ENCODE peak calls at places on chromosome 6, in five cellular contexts. One of them, this sample, is unnamed.

GRCh38 chr6:140071115-140071514 is 696.7 kb upstream of the CITED2 start:
- DNase-seq in body of pancreas: peak; percentile 25
- DNase-seq in astrocyte: peak; percentile 91
- DNase-seq in neural progenitor cell: no peak
- DNase-seq in endothelial cell of umbilical vein: peak; percentile 77
- DNase-seq in this sample: no peak

GRCh38 chr6:36605102-36605501 is 10.9 kb downstream of the SRSF3 start:
- DNase-seq in body of pancreas: no peak
- DNase-seq in astrocyte: no peak
- DNase-seq in neural progenitor cell: no peak
- DNase-seq in endothelial cell of umbilical vein: no peak
- DNase-seq in this sample: peak; percentile 19

GRCh38 chr6:46821348-46821992 is 28.3 kb downstream of the MEP1A start:
- DNase-seq in body of pancreas: no peak
- DNase-seq in astrocyte: no peak
- DNase-seq in neural progenitor cell: no peak
- DNase-seq in endothelial cell of umbilical vein: no peak
- DNase-seq in this sample: no peak

GRCh38 chr6:107114872-107115694 is at the start of gene BEND3:
- DNase-seq in body of pancreas: peak; percentile 42
- DNase-seq in astrocyte: no peak
- DNase-seq in neural progenitor cell: peak; percentile 81
- DNase-seq in endothelial cell of umbilical vein: no peak
- DNase-seq in this sample: no peak

GRCh38 chr6:88983532-88983931 is 20.1 kb upstream of the RNGTT start:
- DNase-seq in body of pancreas: peak; percentile 40
- DNase-seq in astrocyte: peak; percentile 8
- DNase-seq in neural progenitor cell: peak; percentile 48
- DNase-seq in endothelial cell of umbilical vein: peak; percentile 37
- DNase-seq in this sample: no peak

GRCh38 chr6:140043357-140043756 is 668.9 kb upstream of the CITED2 start:
- DNase-seq in body of pancreas: no peak
- DNase-seq in astrocyte: peak; percentile 98
- DNase-seq in neural progenitor cell: no peak
- DNase-seq in endothelial cell of umbilical vein: peak; percentile 6
- DNase-seq in this sample: no peak

GRCh38 chr6:148521586-148521985 is 178.9 kb downstream of the SASH1 start:
- DNase-seq in body of pancreas: no peak
- DNase-seq in astrocyte: peak; percentile 72
- DNase-seq in neural progenitor cell: no peak
- DNase-seq in endothelial cell of umbilical vein: no peak
- DNase-seq in this sample: no peak

GRCh38 chr6:43608310-43608763 is 20.7 kb downstream of the GTPBP2 start:
- DNase-seq in body of pancreas: peak; percentile 76
- DNase-seq in astrocyte: peak; percentile 61
- DNase-seq in neural progenitor cell: peak; percentile 84
- DNase-seq in endothelial cell of umbilical vein: peak; percentile 82
- DNase-seq in this sample: no peak

GRCh38 chr6:35919827-35920751 is 809 bp downstream of the SRPK1 start:
- DNase-seq in body of pancreas: peak; percentile 72
- DNase-seq in astrocyte: peak; percentile 63
- DNase-seq in neural progenitor cell: peak; percentile 62
- DNase-seq in endothelial cell of umbilical vein: peak; percentile 90
- DNase-seq in this sample: no peak

GRCh38 chr6:31110825-31111582 is 1.4 kb downstream of the C6orf15 start:
- DNase-seq in body of pancreas: no peak
- DNase-seq in astrocyte: no peak
- DNase-seq in neural progenitor cell: peak; percentile 40
- DNase-seq in endothelial cell of umbilical vein: no peak
- DNase-seq in this sample: no peak

GRCh38 chr6:24188571-24188970 is 62.6 kb downstream of the NRSN1 start:
- DNase-seq in body of pancreas: no peak
- DNase-seq in astrocyte: no peak
- DNase-seq in neural progenitor cell: no peak
- DNase-seq in endothelial cell of umbilical vein: no peak
- DNase-seq in this sample: no peak

GRCh38 chr6:40706222-40706621 is 119.1 kb upstream of the LRFN2 start:
- DNase-seq in body of pancreas: no peak
- DNase-seq in astrocyte: no peak
- DNase-seq in neural progenitor cell: peak; percentile 73
- DNase-seq in endothelial cell of umbilical vein: no peak
- DNase-seq in this sample: no peak

GRCh38 chr6:50264995-50265571 is 215.4 kb upstream of the DEFB112 start:
- DNase-seq in body of pancreas: no peak
- DNase-seq in astrocyte: no peak
- DNase-seq in neural progenitor cell: peak; percentile 48
- DNase-seq in endothelial cell of umbilical vein: no peak
- DNase-seq in this sample: no peak

GRCh38 chr6:170447561-170447930 is 105.6 kb downstream of the PSMB1 start:
- DNase-seq in body of pancreas: no peak
- DNase-seq in astrocyte: no peak
- DNase-seq in neural progenitor cell: no peak
- DNase-seq in endothelial cell of umbilical vein: no peak
- DNase-seq in this sample: peak; percentile 33

GRCh38 chr6:159805418-159806020 is 5.4 kb downstream of the PNLDC1 start:
- DNase-seq in body of pancreas: no peak
- DNase-seq in astrocyte: no peak
- DNase-seq in neural progenitor cell: no peak
- DNase-seq in endothelial cell of umbilical vein: no peak
- DNase-seq in this sample: no peak

GRCh38 chr6:24100336-24100735 is 25.7 kb upstream of the NRSN1 start:
- DNase-seq in body of pancreas: no peak
- DNase-seq in astrocyte: no peak
- DNase-seq in neural progenitor cell: no peak
- DNase-seq in endothelial cell of umbilical vein: no peak
- DNase-seq in this sample: no peak

GRCh38 chr6:14883921-14884320 is 361.9 kb upstream of the JARID2 start:
- DNase-seq in body of pancreas: no peak
- DNase-seq in astrocyte: peak; percentile 12
- DNase-seq in neural progenitor cell: peak; percentile 52
- DNase-seq in endothelial cell of umbilical vein: no peak
- DNase-seq in this sample: no peak

GRCh38 chr6:134510121-134510520 is 192.2 kb upstream of the SGK1 start:
- DNase-seq in body of pancreas: no peak
- DNase-seq in astrocyte: peak; percentile 55
- DNase-seq in neural progenitor cell: no peak
- DNase-seq in endothelial cell of umbilical vein: no peak
- DNase-seq in this sample: no peak

GRCh38 chr6:65126667-65127066 is 580.4 kb downstream of the EYS start:
- DNase-seq in body of pancreas: no peak
- DNase-seq in astrocyte: no peak
- DNase-seq in neural progenitor cell: peak; percentile 2
- DNase-seq in endothelial cell of umbilical vein: no peak
- DNase-seq in this sample: no peak

GRCh38 chr6:29722773-29723665 is at the start of gene HLA-F:
- DNase-seq in body of pancreas: peak; percentile 91
- DNase-seq in astrocyte: peak; percentile 31
- DNase-seq in neural progenitor cell: peak; percentile 75
- DNase-seq in endothelial cell of umbilical vein: peak; percentile 87
- DNase-seq in this sample: peak; percentile 95

GRCh38 chr6:7219310-7219709 is 93.7 kb downstream of the SSR1 start:
- DNase-seq in body of pancreas: peak; percentile 55
- DNase-seq in astrocyte: no peak
- DNase-seq in neural progenitor cell: no peak
- DNase-seq in endothelial cell of umbilical vein: no peak
- DNase-seq in this sample: no peak

GRCh38 chr6:7866531-7866930 is 44.1 kb downstream of the TXNDC5 start:
- DNase-seq in body of pancreas: no peak
- DNase-seq in astrocyte: no peak
- DNase-seq in neural progenitor cell: no peak
- DNase-seq in endothelial cell of umbilical vein: no peak
- DNase-seq in this sample: no peak

GRCh38 chr6:148109732-148110131 is 232.9 kb upstream of the SASH1 start:
- DNase-seq in body of pancreas: no peak
- DNase-seq in astrocyte: no peak
- DNase-seq in neural progenitor cell: no peak
- DNase-seq in endothelial cell of umbilical vein: no peak
- DNase-seq in this sample: no peak

GRCh38 chr6:38187688-38188590 is 368.4 kb downstream of the ZFAND3 start:
- DNase-seq in body of pancreas: no peak
- DNase-seq in astrocyte: no peak
- DNase-seq in neural progenitor cell: no peak
- DNase-seq in endothelial cell of umbilical vein: no peak
- DNase-seq in this sample: no peak

GRCh38 chr6:9437836-9438235 is 977.0 kb downstream of the TFAP2A start:
- DNase-seq in body of pancreas: no peak
- DNase-seq in astrocyte: peak; percentile 31
- DNase-seq in neural progenitor cell: no peak
- DNase-seq in endothelial cell of umbilical vein: no peak
- DNase-seq in this sample: no peak

GRCh38 chr6:75488026-75488425 is 5.6 kb downstream of the FILIP1 start:
- DNase-seq in body of pancreas: peak; percentile 9
- DNase-seq in astrocyte: no peak
- DNase-seq in neural progenitor cell: no peak
- DNase-seq in endothelial cell of umbilical vein: peak; percentile 65
- DNase-seq in this sample: no peak

GRCh38 chr6:38080889-38081288 is 261.4 kb downstream of the ZFAND3 start:
- DNase-seq in body of pancreas: no peak
- DNase-seq in astrocyte: peak; percentile 10
- DNase-seq in neural progenitor cell: no peak
- DNase-seq in endothelial cell of umbilical vein: peak; percentile 43
- DNase-seq in this sample: no peak

GRCh38 chr6:147117580-147117979 is 86.6 kb upstream of the STXBP5 start:
- DNase-seq in body of pancreas: no peak
- DNase-seq in astrocyte: no peak
- DNase-seq in neural progenitor cell: peak; percentile 9
- DNase-seq in endothelial cell of umbilical vein: no peak
- DNase-seq in this sample: no peak

GRCh38 chr6:2124260-2124709 is 121.1 kb downstream of the GMDS start:
- DNase-seq in body of pancreas: no peak
- DNase-seq in astrocyte: peak; percentile 56
- DNase-seq in neural progenitor cell: no peak
- DNase-seq in endothelial cell of umbilical vein: peak; percentile 99
- DNase-seq in this sample: no peak

GRCh38 chr6:26473758-26474438 is 16.1 kb downstream of the BTN2A1 start:
- DNase-seq in body of pancreas: peak; percentile 89
- DNase-seq in astrocyte: peak; percentile 95
- DNase-seq in neural progenitor cell: peak; percentile 78
- DNase-seq in endothelial cell of umbilical vein: peak; percentile 98
- DNase-seq in this sample: peak; percentile 86

GRCh38 chr6:125200986-125201385 is 47.4 kb downstream of the TPD52L1 start:
- DNase-seq in body of pancreas: no peak
- DNase-seq in astrocyte: no peak
- DNase-seq in neural progenitor cell: no peak
- DNase-seq in endothelial cell of umbilical vein: no peak
- DNase-seq in this sample: no peak

DNA sequence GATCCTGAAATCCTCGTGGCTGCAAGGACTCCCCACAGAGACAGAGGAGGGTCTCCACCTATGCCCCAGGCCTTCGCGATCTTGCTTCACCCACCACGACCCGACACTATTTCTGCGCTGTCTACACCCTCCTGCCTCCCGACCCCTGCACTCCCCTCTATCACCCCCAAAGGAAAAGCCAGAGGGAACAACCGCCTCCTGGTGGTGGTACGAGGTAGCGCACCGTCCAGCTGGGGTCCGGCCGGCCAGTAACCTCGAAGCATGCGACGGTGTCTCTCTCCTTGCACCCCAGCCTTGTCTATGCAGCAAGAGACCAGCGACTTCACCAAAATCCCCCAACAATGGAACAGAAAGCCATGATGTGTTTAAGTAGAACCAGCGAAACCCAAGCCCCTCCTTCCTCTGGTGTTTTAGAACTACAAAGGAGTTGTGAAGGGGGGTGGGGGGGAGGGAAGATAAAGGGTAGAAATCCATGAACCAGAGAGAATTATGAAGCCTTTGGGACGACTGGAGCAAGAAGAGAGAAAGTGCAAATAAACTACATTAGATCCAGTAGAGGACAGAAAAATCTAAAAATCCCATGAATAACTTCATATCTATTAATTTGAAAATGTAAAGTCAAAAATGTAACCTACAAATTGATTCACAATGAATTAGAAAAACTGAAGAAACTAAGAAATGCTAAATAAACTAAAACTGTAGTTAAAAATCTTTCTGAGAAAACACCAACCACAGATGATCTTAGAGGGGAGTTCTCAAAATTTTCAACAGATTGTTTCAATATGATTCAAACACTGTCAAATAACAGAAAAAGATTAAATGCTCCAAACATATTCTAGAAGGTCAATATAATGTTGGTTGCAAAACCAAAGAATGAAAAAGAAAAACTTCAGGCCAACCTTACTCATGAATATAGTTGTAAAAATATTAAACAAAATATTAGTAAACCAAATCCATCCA is 168.0 kb downstream of the CDK19 start:
- DNase-seq in body of pancreas: no peak
- DNase-seq in astrocyte: no peak
- DNase-seq in neural progenitor cell: peak; percentile 2
- DNase-seq in endothelial cell of umbilical vein: no peak
- DNase-seq in this sample: no peak
- H3K4me3 ChIP-seq in body of pancreas: no peak overlapping the region
- H3K4me3 ChIP-seq in astrocyte: no peak overlapping the region
- H3K4me3 ChIP-seq in neural progenitor cell: no peak overlapping the region
- H3K4me3 ChIP-seq in endothelial cell of umbilical vein: no peak overlapping the region
- H3K4me3 ChIP-seq in this sample: no peak overlapping the region

DNA sequence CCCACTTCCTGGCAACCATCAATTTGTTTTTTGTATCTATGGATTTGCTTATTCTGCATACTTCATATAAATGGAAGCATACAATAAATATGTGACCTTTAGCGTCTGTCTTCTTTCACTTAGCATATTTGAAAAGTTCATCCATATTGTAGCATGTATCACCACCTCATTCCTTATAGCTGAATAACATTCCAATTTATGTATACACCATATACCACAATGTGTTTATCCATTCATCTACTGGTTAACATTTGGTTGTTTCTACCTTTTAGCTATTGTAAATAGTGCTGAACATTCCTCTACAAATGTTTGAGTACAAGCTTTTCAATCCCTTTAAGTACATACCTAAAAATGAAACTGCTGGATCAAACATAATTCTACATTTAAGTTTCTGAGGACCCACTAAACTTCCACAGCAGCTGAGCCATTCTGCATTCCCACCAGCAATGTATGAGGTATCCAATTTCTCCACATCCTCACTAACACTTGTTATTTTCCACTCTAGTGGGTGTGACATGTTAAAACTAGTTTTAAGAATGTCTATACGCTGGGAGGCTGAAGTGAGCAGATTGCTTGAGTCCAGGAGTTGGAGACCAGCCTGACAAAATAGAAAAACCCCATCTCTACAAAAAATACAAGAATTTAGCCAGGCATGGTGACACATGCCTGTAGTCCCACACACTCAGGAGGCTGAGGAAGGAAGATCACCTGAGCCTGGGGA is 32.9 kb downstream of the NUDT3 start:
- DNase-seq in body of pancreas: no peak
- DNase-seq in astrocyte: peak; percentile 76
- DNase-seq in neural progenitor cell: no peak
- DNase-seq in endothelial cell of umbilical vein: no peak
- DNase-seq in this sample: no peak
- TF ChIP-seq CTCF in body of pancreas: no peak
- TF ChIP-seq CTCF in astrocyte: no peak
- TF ChIP-seq CTCF in neural progenitor cell: no peak
- TF ChIP-seq CTCF in endothelial cell of umbilical vein: no peak
- TF ChIP-seq CTCF in this sample: no peak

GRCh38 chr6:16229710-16230109 is 8.7 kb upstream of the GMPR start:
- DNase-seq in body of pancreas: no peak
- DNase-seq in astrocyte: peak; percentile 24
- DNase-seq in neural progenitor cell: no peak
- DNase-seq in endothelial cell of umbilical vein: no peak
- DNase-seq in this sample: no peak
- H3K4me3 ChIP-seq in body of pancreas: no peak overlapping the region
- H3K4me3 ChIP-seq in astrocyte: peak overlapping the region; percentile 36
- H3K4me3 ChIP-seq in neural progenitor cell: no peak overlapping the region
- H3K4me3 ChIP-seq in endothelial cell of umbilical vein: no peak overlapping the region
- H3K4me3 ChIP-seq in this sample: no peak overlapping the region

GRCh38 chr6:121849477-121849876 is 414.0 kb downstream of the GJA1 start:
- DNase-seq in body of pancreas: peak; percentile 60
- DNase-seq in astrocyte: peak; percentile 54
- DNase-seq in neural progenitor cell: peak; percentile 90
- DNase-seq in endothelial cell of umbilical vein: peak; percentile 88
- DNase-seq in this sample: no peak
- TF ChIP-seq CTCF in body of pancreas: peak; percentile 60
- TF ChIP-seq CTCF in astrocyte: peak; percentile 89
- TF ChIP-seq CTCF in neural progenitor cell: peak; percentile 81
- TF ChIP-seq CTCF in endothelial cell of umbilical vein: peak; percentile 87
- TF ChIP-seq CTCF in this sample: peak; percentile 58